ENCODE peak calls at places on chromosome X, in six cellular contexts. Y is naive B cell; E is AG04450; S is stimulated activated CD4-positive, alpha-beta T cell treated with anti-CD3 and anti-CD28 coated beads, Interleukin-1b, Interleukin-23, amount 100 ng/mL, for 1 hour; A is GM06990; C is endothelial cell. V is an unnamed sample.

GRCh38 chrX:98203800-98204199 is 1320.1 kb downstream of the RPA4 start:
- DNase-seq in C (no peak), E (no peak), S (no peak), A (no peak), Y (no peak), V (no peak)

GRCh38 chrX:155108427-155108826 is 37.1 kb downstream of the BRCC3 start:
- DNase-seq in Y (no peak), E (no peak), A (no peak), C (no peak), S (no peak), V (no peak)

GRCh38 chrX:11464836-11465458 is 171.7 kb downstream of the AMELX start:
- DNase-seq in E (no peak), Y (no peak), C (no peak), A (no peak), S (no peak), V (no peak)

GRCh38 chrX:133323450-133323849 is 91.8 kb downstream of the GPC4 start:
- DNase-seq in C (no peak), E (no peak), S (no peak), A (no peak), Y (no peak), V (no peak)

GRCh38 chrX:109740076-109740809 is 7.2 kb upstream of the ACSL4 start:
- DNase-seq in E (no peak), A (no peak), Y (no peak), C (no peak), S (no peak), V (no peak)

GRCh38 chrX:136765957-136766356 is 14.8 kb downstream of the ARHGEF6 start:
- DNase-seq in A (no peak), Y (no peak), S (no peak), E (no peak), C (no peak), V (no peak)

GRCh38 chrX:49901068-49901467 is 21.3 kb upstream of the CLCN5 start:
- DNase-seq in E (no peak), Y (no peak), C (no peak), S (no peak), A (no peak), V (no peak)

GRCh38 chrX:119606508-119607389 is 525 bp upstream of the NKRF start:
- DNase-seq in S (no peak), C (no peak), E (no peak), A (no peak), Y (no peak), V (peak; percentile 72)

GRCh38 chrX:13664026-13664425 is 11.1 kb downstream of the TCEANC start:
- DNase-seq in A (no peak), C (no peak), Y (no peak), E (no peak), S (no peak), V (no peak)

GRCh38 chrX:53195401-53195800 is 29.6 kb downstream of the KDM5C start:
- DNase-seq in E (no peak), Y (no peak), A (no peak), C (no peak), S (no peak), V (no peak)

GRCh38 chrX:105564536-105564935 is 257.8 kb upstream of the NRK start:
- DNase-seq in E (peak; percentile 16), Y (no peak), A (no peak), C (no peak), S (no peak), V (no peak)

GRCh38 chrX:49177338-49177833 is 5.7 kb downstream of the PLP2 start:
- DNase-seq in E (no peak), C (no peak), S (no peak), A (no peak), Y (no peak), V (no peak)

GRCh38 chrX:9829308-9830267 is 43.4 kb downstream of the SHROOM2 start:
- DNase-seq in Y (no peak), E (no peak), S (no peak), C (no peak), A (peak; percentile 68), V (no peak)

GRCh38 chrX:68832101-68832416 is 3.2 kb downstream of the EFNB1 start:
- DNase-seq in Y (peak; percentile 16), S (no peak), E (peak; percentile 33), A (peak; percentile 22), C (no peak), V (peak; percentile 25)